ENCODE peak calls at places on chromosomes 5 and 9, in five cellular contexts. P is AG10803, E is A549, R is cardiac fibroblast, M is coronary artery. O is an unnamed sample.

GRCh38 chr5:125117556-125117955 is 371.1 kb upstream of the ZNF608 start:
- DNase-seq in P (peak; percentile 93), E (no peak), R (no peak), M (no peak), O (no peak)

GRCh38 chr9:26169684-26170083 is 491.4 kb upstream of the TUSC1 start:
- DNase-seq in P (peak; percentile 34), E (peak; percentile 30), R (no peak), M (no peak), O (peak; percentile 39)

GRCh38 chr9:37374892-37375291 is 47.6 kb upstream of the GRHPR start:
- DNase-seq in P (no peak), E (no peak), R (no peak), M (no peak), O (no peak)

GRCh38 chr9:121222524-121223171 is 21.0 kb upstream of the RAB14 start:
- DNase-seq in P (peak; percentile 59), E (peak; percentile 55), R (peak; percentile 75), M (no peak), O (peak; percentile 66)

GRCh38 chr9:113772121-113772885 is 103.8 kb upstream of the ZNF618 start:
- DNase-seq in P (peak; percentile 74), E (no peak), R (peak; percentile 57), M (no peak), O (no peak)

GRCh38 chr9:38153152-38153909 is 84.3 kb upstream of the SHB start:
- DNase-seq in P (no peak), E (no peak), R (no peak), M (no peak), O (no peak)

GRCh38 chr9:5870691-5871090 is 20.0 kb upstream of the MLANA start:
- DNase-seq in P (no peak), E (no peak), R (peak; percentile 17), M (no peak), O (no peak)

GRCh38 chr5:6452622-6453504 is 4.2 kb downstream of the UBE2QL1 start:
- DNase-seq in P (no peak), E (no peak), R (no peak), M (peak; percentile 45), O (no peak)

GRCh38 chr9:29616844-29617243 is 2043.6 kb upstream of the C9orf72 start:
- DNase-seq in P (no peak), E (no peak), R (no peak), M (no peak), O (no peak)

GRCh38 chr9:6869081-6869948 is 111.5 kb downstream of the KDM4C start:
- DNase-seq in P (peak; percentile 4), E (no peak), R (peak; percentile 37), M (no peak), O (no peak)

GRCh38 chr5:28286566-28286965 is 1248.2 kb upstream of the CDH9 start:
- DNase-seq in P (no peak), E (peak; percentile 11), R (no peak), M (no peak), O (peak; percentile 36)

GRCh38 chr5:123785160-123786001 is 273.4 kb downstream of the CSNK1G3 start:
- DNase-seq in P (peak; percentile 91), E (no peak), R (peak; percentile 37), M (no peak), O (peak; percentile 68)

GRCh38 chr5:55633574-55634203 is 78.4 kb downstream of the SLC38A9 start:
- DNase-seq in P (peak; percentile 55), E (peak; percentile 31), R (peak; percentile 49), M (no peak), O (peak; percentile 37)

GRCh38 chr5:52961238-52961637 is 27.9 kb upstream of the ITGA2 start:
- DNase-seq in P (peak; percentile 79), E (no peak), R (peak; percentile 62), M (no peak), O (peak; percentile 91)

GRCh38 chr9:72586388-72587160 is 65.2 kb downstream of the TMC1 start:
- DNase-seq in P (peak; percentile 91), E (peak; percentile 84), R (peak; percentile 93), M (no peak), O (peak; percentile 91)

GRCh38 chr5:109589983-109590382 is 99.7 kb upstream of the MAN2A1 start:
- DNase-seq in P (peak; percentile 2), E (no peak), R (peak; percentile 4), M (no peak), O (peak; percentile 33)

GRCh38 chr9:124821247-124821623 is 32.0 kb upstream of the WDR38 start:
- DNase-seq in P (no peak), E (no peak), R (no peak), M (no peak), O (no peak)

GRCh38 chr9:131255731-131256197 is 20.5 kb downstream of the FAM78A start:
- DNase-seq in P (no peak), E (no peak), R (no peak), M (no peak), O (no peak)

GRCh38 chr9:2939368-2939767 is 95.5 kb upstream of the PUM3 start:
- DNase-seq in P (no peak), E (no peak), R (no peak), M (no peak), O (no peak)

GRCh38 chr5:39107350-39107749 is 33.2 kb upstream of the RICTOR start:
- DNase-seq in P (no peak), E (no peak), R (no peak), M (no peak), O (no peak)

GRCh38 chr5:10607666-10608442 is 44.0 kb downstream of the ANKRD33B start:
- DNase-seq in P (peak; percentile 89), E (peak; percentile 63), R (peak; percentile 90), M (no peak), O (no peak)

GRCh38 chr9:37302277-37302676 is 120.2 kb upstream of the GRHPR start:
- DNase-seq in P (peak; percentile 6), E (no peak), R (no peak), M (no peak), O (no peak)

GRCh38 chr5:168366124-168366523 is 74.7 kb downstream of the WWC1 start:
- DNase-seq in P (peak; percentile 90), E (peak; percentile 44), R (peak; percentile 74), M (no peak), O (peak; percentile 90)

GRCh38 chr5:141084487-141084989 is 9.9 kb upstream of the PCDHB2 start:
- DNase-seq in P (peak; percentile 56), E (peak; percentile 79), R (peak; percentile 34), M (no peak), O (peak; percentile 56)

GRCh38 chr9:21788752-21789151 is 13.7 kb upstream of the MTAP start:
- DNase-seq in P (no peak), E (no peak), R (peak; percentile 47), M (no peak), O (no peak)

GRCh38 chr5:51389582-51390463 is 6.6 kb downstream of the ISL1 start:
- DNase-seq in P (no peak), E (no peak), R (no peak), M (no peak), O (peak; percentile 80)
- H3K4me3 ChIP-seq in P (no peak overlapping the region), E (no peak overlapping the region), R (no peak overlapping the region), M (peak overlapping the region; percentile 63), O (peak overlapping the region; percentile 48)

GRCh38 chr5:108484035-108484434 is 102.1 kb upstream of the FBXL17 start:
- DNase-seq in P (no peak), E (no peak), R (no peak), M (no peak), O (no peak)

GRCh38 chr5:108487951-108488350 is 106.1 kb upstream of the FBXL17 start:
- DNase-seq in P (no peak), E (no peak), R (no peak), M (no peak), O (no peak)
- TF ChIP-seq CTCF in P (no peak), E (no peak), R (no peak), M (no peak), O (no peak)

GRCh38 chr5:51397996-51398395 is 14.7 kb downstream of the ISL1 start:
- DNase-seq in P (no peak), E (no peak), R (no peak), M (no peak), O (no peak)

GRCh38 chr5:51399636-51399993 is 16.4 kb downstream of the ISL1 start:
- DNase-seq in P (no peak), E (no peak), R (no peak), M (no peak), O (no peak)

GRCh38 chr5:51395666-51396356 is 12.6 kb downstream of the ISL1 start:
- DNase-seq in P (no peak), E (no peak), R (no peak), M (no peak), O (no peak)

GRCh38 chr5:51396797-51397196 is 13.5 kb downstream of the ISL1 start:
- DNase-seq in P (no peak), E (no peak), R (no peak), M (no peak), O (no peak)

DNA sequence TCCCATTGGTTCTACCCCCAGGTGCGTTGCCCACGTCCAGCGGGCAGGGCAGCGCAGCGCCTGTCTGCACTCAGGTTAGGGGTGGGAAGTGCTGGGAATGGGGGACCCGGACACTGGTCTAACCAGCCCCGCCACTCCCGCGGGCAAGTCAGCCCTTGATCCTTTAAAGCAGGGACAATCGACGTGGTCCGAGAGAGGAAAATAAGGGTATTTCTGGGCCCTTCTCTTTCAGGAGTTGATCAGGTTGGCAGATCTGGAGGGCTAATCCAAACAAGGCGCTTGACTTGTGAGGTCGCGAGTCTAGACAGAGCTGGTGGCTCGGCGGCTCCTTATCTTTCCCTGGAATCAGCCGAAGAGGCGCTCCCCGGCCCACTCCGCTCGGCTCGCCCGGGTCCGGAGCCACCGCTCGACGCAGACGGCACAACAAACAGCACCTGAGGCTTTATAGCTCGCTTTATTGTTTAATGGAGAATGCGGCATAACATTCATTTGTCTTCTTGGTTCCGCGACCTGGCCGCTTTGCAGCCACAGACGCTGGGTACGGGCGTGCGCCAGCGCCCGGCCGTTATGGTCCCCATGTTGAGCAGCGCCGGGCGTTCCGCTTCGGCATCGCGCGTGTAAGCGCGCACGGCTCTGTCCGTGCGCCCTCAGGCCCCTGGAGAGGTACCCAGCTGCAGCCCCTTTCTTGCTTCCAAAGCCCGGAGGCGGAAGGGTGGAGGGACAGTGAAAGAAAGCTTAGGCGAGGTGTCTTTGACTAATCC is 15.8 kb downstream of the ISL1 start:
- DNase-seq in P (no peak), E (no peak), R (no peak), M (no peak), O (no peak)
- H3K4me3 ChIP-seq in P (no peak overlapping the region), E (no peak overlapping the region), R (no peak overlapping the region), M (no peak overlapping the region), O (peak overlapping the region; percentile 50)

GRCh38 chr5:142110988-142111687 is 2.6 kb downstream of the NDFIP1 start:
- DNase-seq in P (no peak), E (no peak), R (no peak), M (no peak), O (no peak)

GRCh38 chr5:142108432-142109355 is at the start of gene NDFIP1:
- DNase-seq in P (peak; percentile 79), E (peak; percentile 86), R (peak; percentile 86), M (peak; percentile 90), O (peak; percentile 89)

GRCh38 chr5:142107729-142108431 is 699 bp upstream of the NDFIP1 start:
- DNase-seq in P (no peak), E (no peak), R (no peak), M (no peak), O (no peak)

GRCh38 chr5:142109356-142110045 is 922 bp downstream of the NDFIP1 start:
- DNase-seq in P (peak; percentile 36), E (peak; percentile 23), R (peak; percentile 37), M (no peak), O (peak; percentile 18)

DNA sequence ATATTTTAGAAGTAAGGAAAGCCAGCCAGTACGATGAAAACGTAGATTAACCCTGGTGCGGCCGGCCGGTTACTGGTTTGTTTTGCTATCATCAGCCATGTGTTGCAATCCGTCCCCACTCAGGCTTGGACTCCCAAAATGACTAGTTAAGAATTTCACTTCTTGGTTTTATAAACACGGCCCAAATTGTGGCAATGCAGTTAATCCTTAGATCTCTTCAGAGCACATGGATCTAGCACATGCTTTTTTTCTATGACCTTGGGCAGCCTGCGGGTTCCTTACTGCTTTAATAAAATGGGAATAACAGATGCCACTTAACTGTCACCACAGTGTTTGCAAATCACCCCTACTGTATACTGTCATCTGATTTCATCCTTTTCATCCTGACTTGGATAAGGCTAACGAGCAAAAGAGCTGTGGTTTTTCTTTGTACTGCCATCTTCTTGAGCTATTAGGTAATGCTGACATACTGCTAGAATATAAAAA is 1.5 kb downstream of the NDFIP1 start:
- DNase-seq in P (peak; percentile 52), E (peak; percentile 10), R (peak; percentile 46), M (no peak), O (peak; percentile 36)
- TF ChIP-seq CTCF in P (peak; percentile 23), E (no peak), R (no peak), M (no peak), O (peak; percentile 10)

O was measured in epithelial cell of esophagus.